ENCODE peak calls at places on chromosome 16, in five cellular contexts. J is progenitor cell of endocrine pancreas, Z is left ventricle myocardium inferior, Q is activated B cell treated with CpG ODN at 0.5 μM for 24 hours, E is foreskin fibroblast. S is an unnamed sample.

GRCh38 chr16:67547423-67548264 is 14.7 kb upstream of the CTCF start:
- DNase-seq in E (no peak), Q (peak; percentile 60), Z (peak; percentile 18), J (no peak), S (no peak)

GRCh38 chr16:17275076-17275732 is 195.6 kb downstream of the XYLT1 start:
- DNase-seq in J (no peak), Q (no peak), E (no peak), Z (no peak), S (no peak)

GRCh38 chr16:27226476-27226875 is 23.1 kb downstream of the KDM8 start:
- DNase-seq in Z (no peak), Q (no peak), J (no peak), E (no peak), S (no peak)

GRCh38 chr16:11497329-11497805 is 89.4 kb downstream of the LITAF start:
- DNase-seq in J (no peak), E (peak; percentile 71), Q (no peak), Z (peak; percentile 89), S (peak; percentile 96)

GRCh38 chr16:89256651-89257254 is 39.2 kb downstream of the ZNF778 start:
- DNase-seq in J (no peak), E (peak; percentile 81), Q (peak; percentile 34), Z (peak; percentile 24), S (peak; percentile 93)

GRCh38 chr16:26717826-26718225 is 348.9 kb upstream of the C16orf82 start:
- DNase-seq in E (no peak), Z (no peak), J (no peak), Q (no peak), S (no peak)

GRCh38 chr16:58727028-58727781 is 6.9 kb downstream of the GOT2 start:
- DNase-seq in Z (no peak), E (no peak), Q (no peak), J (no peak), S (no peak)

GRCh38 chr16:69188716-69189115 is 1.8 kb downstream of the SNTB2 start:
- DNase-seq in E (no peak), Q (no peak), Z (no peak), J (no peak), S (no peak)

GRCh38 chr16:56749806-56750491 is 20.0 kb downstream of the NUP93 start:
- DNase-seq in E (no peak), Q (no peak), J (no peak), Z (no peak), S (no peak)

GRCh38 chr16:65306313-65306712 is 184.4 kb upstream of the CDH11 start:
- DNase-seq in Z (no peak), E (no peak), J (no peak), Q (no peak), S (no peak)

GRCh38 chr16:19885456-19886060 is 910 bp upstream of the GPRC5B start:
- DNase-seq in J (no peak), E (no peak), Q (peak; percentile 24), Z (peak; percentile 27), S (no peak)

GRCh38 chr16:15518412-15519351 is 84.3 kb downstream of the BMERB1 start:
- DNase-seq in Z (peak; percentile 46), E (peak; percentile 34), Q (no peak), J (no peak), S (no peak)

GRCh38 chr16:17529982-17530760 is 59.4 kb upstream of the XYLT1 start:
- DNase-seq in J (no peak), Q (no peak), E (no peak), Z (no peak), S (no peak)

GRCh38 chr16:69410285-69410990 is 14.0 kb upstream of the CYB5B start:
- DNase-seq in E (peak; percentile 78), J (no peak), Q (no peak), Z (no peak), S (no peak)

GRCh38 chr16:49890876-49891275 is 35.0 kb upstream of the ZNF423 start:
- DNase-seq in Z (no peak), E (no peak), Q (no peak), J (no peak), S (no peak)
- TF ChIP-seq CTCF in Z (peak; percentile 41), E (no peak), Q (no peak), J (peak; percentile 38), S (no peak)

GRCh38 chr16:4093495-4094137 is 22.6 kb downstream of the ADCY9 start:
- DNase-seq in J (no peak), Z (peak; percentile 48), Q (no peak), E (no peak), S (no peak)
- TF ChIP-seq CTCF in J (no peak), Z (no peak), Q (no peak), E (no peak), S (no peak)

GRCh38 chr16:87576191-87576590 is 26.1 kb upstream of the JPH3 start:
- DNase-seq in E (no peak), J (no peak), Q (no peak), Z (no peak), S (no peak)

GRCh38 chr16:87572959-87573358 is 29.3 kb upstream of the JPH3 start:
- DNase-seq in J (no peak), Z (no peak), Q (no peak), E (no peak), S (no peak)

GRCh38 chr16:87578531-87578930 is 23.8 kb upstream of the JPH3 start:
- DNase-seq in Q (no peak), J (no peak), E (no peak), Z (no peak), S (no peak)

GRCh38 chr16:87571868-87572244 is 30.5 kb upstream of the JPH3 start:
- DNase-seq in E (no peak), J (no peak), Q (no peak), Z (no peak), S (no peak)

GRCh38 chr16:87575027-87575804 is 27.1 kb upstream of the JPH3 start:
- DNase-seq in Z (no peak), Q (no peak), E (no peak), J (no peak), S (no peak)
- TF ChIP-seq CTCF in Z (no peak), Q (no peak), E (no peak), J (peak; percentile 14), S (no peak)

GRCh38 chr16:53282975-53283946 is 151.0 kb upstream of the RBL2 start:
- DNase-seq in Q (no peak), Z (no peak), E (no peak), J (no peak), S (no peak)
- TF ChIP-seq CTCF in Q (no peak), Z (peak; percentile 53), E (peak; percentile 59), J (peak; percentile 55), S (peak; percentile 34)

DNA sequence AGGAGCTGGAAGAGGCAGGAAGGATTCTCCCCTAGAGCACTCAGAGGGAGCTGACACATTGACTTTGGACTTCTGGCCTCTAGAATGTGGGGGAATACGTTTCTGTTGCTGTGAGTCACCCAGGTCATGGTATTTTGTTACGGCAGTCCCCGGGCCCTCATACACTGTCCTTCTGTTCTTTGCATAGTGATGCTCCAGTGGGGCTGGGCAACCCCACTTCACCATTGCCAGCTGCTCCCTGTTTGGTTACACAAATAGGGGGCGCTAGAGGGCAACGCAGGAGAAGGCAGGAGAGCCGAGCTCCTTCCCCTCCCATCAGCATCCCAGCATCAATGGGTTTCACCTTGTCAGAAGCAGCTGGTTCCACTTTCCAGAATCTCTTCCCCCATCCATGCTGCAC is 257.7 kb upstream of the FOXF1 start:
- DNase-seq in E (peak; percentile 3), Q (no peak), Z (no peak), J (no peak), S (no peak)
- TF ChIP-seq CTCF in E (peak; percentile 32), Q (no peak), Z (peak; percentile 51), J (peak; percentile 43), S (peak; percentile 9)

GRCh38 chr16:48862087-48862532 is 252.1 kb upstream of the N4BP1 start:
- DNase-seq in E (peak; percentile 43), Z (no peak), Q (no peak), J (no peak), S (no peak)
- TF ChIP-seq CTCF in E (peak; percentile 41), Z (no peak), Q (no peak), J (peak; percentile 33), S (no peak)

GRCh38 chr16:12815361-12815760 is 11.7 kb upstream of the CPPED1 start:
- DNase-seq in E (no peak), J (no peak), Q (no peak), Z (no peak), S (no peak)
- TF ChIP-seq CTCF in E (peak; percentile 21), J (no peak), Q (no peak), Z (peak; percentile 17), S (peak; percentile 13)

S was measured in CD14-positive monocyte.